ENCODE peak calls at places on chromosome 2, in six cellular contexts. A is brain microvascular endothelial cell, N is posterior vena cava, F is NCI-H187, B is EL, S is activated T-helper 1 cell treated with Interleukin-2 at 50 U/mL for 16 hours. X is an unnamed sample.

GRCh38 chr2:70328921-70329561 is 27.2 kb upstream of the FAM136A start:
- DNase-seq in B (no peak), F (no peak), S (no peak), N (no peak), A (no peak), X (no peak)

GRCh38 chr2:231545105-231545902 is 15.1 kb upstream of the NMUR1 start:
- DNase-seq in F (no peak), B (peak), A (peak), S (no peak), N (no peak), X (peak)

GRCh38 chr2:128644745-128645256 is 326.1 kb upstream of the HS6ST1 start:
- DNase-seq in S (no peak), F (peak), B (no peak), A (no peak), N (peak), X (no peak)

GRCh38 chr2:177419274-177419673 is 26.7 kb downstream of the AGPS start:
- DNase-seq in B (peak), A (no peak), N (no peak), S (no peak), F (no peak), X (no peak)

GRCh38 chr2:70498054-70498453 is 55.6 kb downstream of the TGFA start:
- DNase-seq in N (no peak), F (no peak), B (peak), S (no peak), A (no peak), X (peak)

GRCh38 chr2:133566967-133567645 is 1.2 kb downstream of the NCKAP5 start:
- DNase-seq in A (peak), F (no peak), B (peak), N (no peak), S (no peak), X (no peak)

GRCh38 chr2:8090748-8091700 is 590.8 kb upstream of the ID2 start:
- DNase-seq in A (peak), N (peak), F (no peak), S (no peak), B (peak), X (peak)

GRCh38 chr2:206635016-206635415 is 7.3 kb upstream of the FAM237A start:
- DNase-seq in B (no peak), A (no peak), F (no peak), S (no peak), N (no peak), X (no peak)

GRCh38 chr2:238157506-238158017 is 1.2 kb upstream of the ERFE start:
- DNase-seq in S (no peak), N (peak), F (no peak), B (no peak), A (no peak), X (no peak)

GRCh38 chr2:239118675-239119211 is 270.9 kb downstream of the TWIST2 start:
- DNase-seq in F (no peak), N (no peak), S (no peak), B (no peak), A (no peak), X (peak)

GRCh38 chr2:17749753-17750438 is 3.7 kb downstream of the SMC6 start:
- DNase-seq in F (no peak), B (no peak), N (no peak), S (no peak), A (no peak), X (peak)

GRCh38 chr2:101200714-101201113 is 49.5 kb upstream of the TBC1D8 start:
- DNase-seq in B (no peak), F (no peak), S (no peak), N (no peak), A (no peak), X (no peak)

GRCh38 chr2:147945660-147946059 is 74.9 kb downstream of the ORC4 start:
- DNase-seq in B (peak), S (no peak), A (peak), F (no peak), N (no peak), X (no peak)

GRCh38 chr2:237199577-237199976 is 113.9 kb downstream of the COPS8 start:
- DNase-seq in S (no peak), B (no peak), N (no peak), F (no peak), A (no peak), X (peak)

GRCh38 chr2:237264480-237265219 is 149.3 kb downstream of the COL6A3 start:
- DNase-seq in S (no peak), A (peak), F (no peak), B (peak), N (peak), X (no peak)

GRCh38 chr2:42363413-42363812 is 2.4 kb upstream of the COX7A2L start:
- DNase-seq in N (no peak), S (no peak), A (no peak), B (no peak), F (no peak), X (no peak)

GRCh38 chr2:73449404-73449803 is 63.8 kb downstream of the ALMS1 start:
- DNase-seq in B (no peak), F (no peak), S (no peak), A (no peak), N (no peak), X (no peak)

GRCh38 chr2:223648755-223649154 is 46.6 kb upstream of the SCG2 start:
- DNase-seq in B (no peak), N (no peak), F (no peak), S (no peak), A (no peak), X (no peak)

GRCh38 chr2:8023241-8023640 is 658.6 kb upstream of the ID2 start:
- DNase-seq in A (no peak), B (no peak), S (no peak), F (no peak), N (no peak), X (no peak)

GRCh38 chr2:45269149-45269793 is 260.0 kb upstream of the SIX2 start:
- DNase-seq in B (peak), A (no peak), N (no peak), S (no peak), F (no peak), X (no peak)

GRCh38 chr2:145258903-145259579 is 739.1 kb upstream of the ZEB2 start:
- DNase-seq in F (no peak), N (no peak), B (no peak), S (no peak), A (peak), X (no peak)

GRCh38 chr2:199979841-199980628 is 24.7 kb downstream of the MAIP1 start:
- DNase-seq in N (peak), A (peak), B (peak), S (peak), F (peak), X (peak)

GRCh38 chr2:220227272-220227920 is 600.0 kb downstream of the SLC4A3 start:
- DNase-seq in S (no peak), A (no peak), F (no peak), B (peak), N (no peak), X (no peak)

GRCh38 chr2:212345966-212346365 is 192.6 kb downstream of the ERBB4 start:
- DNase-seq in F (no peak), B (no peak), S (no peak), N (no peak), A (no peak), X (peak)

GRCh38 chr2:12852135-12852534 is 135.4 kb downstream of the TRIB2 start:
- DNase-seq in F (no peak), S (no peak), A (no peak), B (no peak), N (no peak), X (no peak)

GRCh38 chr2:188664391-188664790 is 309.8 kb upstream of the COL3A1 start:
- DNase-seq in A (no peak), S (no peak), F (no peak), N (no peak), B (no peak), X (no peak)

GRCh38 chr2:200689115-200689514 is 103.3 kb downstream of the AOX1 start:
- DNase-seq in B (no peak), A (no peak), S (no peak), F (no peak), N (no peak), X (no peak)

GRCh38 chr2:86468162-86469033 is 27.2 kb downstream of the KDM3A start:
- DNase-seq in F (no peak), N (no peak), B (no peak), A (no peak), S (no peak), X (no peak)

GRCh38 chr2:80266231-80266630 is 38.3 kb downstream of the LRRTM1 start:
- DNase-seq in S (no peak), N (no peak), B (no peak), A (no peak), F (no peak), X (no peak)

GRCh38 chr2:231604101-231604684 is 11.5 kb downstream of the TEX44 start:
- DNase-seq in A (no peak), B (no peak), N (peak), F (no peak), S (no peak), X (no peak)

GRCh38 chr2:10772201-10772867 is 40.3 kb downstream of the PDIA6 start:
- DNase-seq in A (no peak), F (no peak), S (no peak), N (no peak), B (no peak), X (no peak)

GRCh38 chr2:152376385-152376784 is 41.4 kb downstream of the FMNL2 start:
- DNase-seq in S (no peak), A (no peak), B (no peak), N (no peak), F (no peak), X (no peak)

GRCh38 chr2:60794271-60794863 is 38.3 kb downstream of the PAPOLG start:
- DNase-seq in B (peak), S (no peak), N (no peak), A (no peak), F (no peak), X (peak)

GRCh38 chr2:126849991-126850535 is 48.6 kb upstream of the TEX51 start:
- DNase-seq in B (no peak), S (no peak), A (no peak), F (no peak), N (no peak), X (no peak)

GRCh38 chr2:189179607-189179979 is at the start of gene COL5A2:
- DNase-seq in S (no peak), F (no peak), B (peak), N (peak), A (peak), X (no peak)

X was measured in MM.1S.